ENCODE peak calls at places on chromosomes 7 and 10, in eight cellular contexts. F, E, A, N, S, T, V and M are unnamed samples. For H3K36me3 and H3K4me1, the result is how much of the 10 kb centered on the place peaks cover.

GRCh38 chr7:7957513-7957912 is 11.1 kb upstream of the GLCCI1 start:
- DNase-seq in A (no peak), E (no peak), F (peak), V (no peak), N (no peak), S (no peak), T (no peak), M (no peak)

GRCh38 chr10:78556-78955 is 29.5 kb upstream of the TUBB8 start:
- DNase-seq in F (no peak), V (no peak), A (no peak), N (no peak), E (no peak), T (no peak), S (no peak), M (no peak)

GRCh38 chr7:2921748-2922147 is 77.6 kb upstream of the GNA12 start:
- DNase-seq in A (no peak), E (peak), N (no peak), S (no peak), V (no peak), T (peak), F (no peak), M (no peak)

GRCh38 chr7:134752006-134752760 is 27.3 kb upstream of the CALD1 start:
- DNase-seq in V (peak), A (no peak), F (peak), T (no peak), N (no peak), S (no peak), E (no peak), M (no peak)

GRCh38 chr10:108775911-108776475 is 1147.3 kb downstream of the XPNPEP1 start:
- DNase-seq in T (no peak), N (no peak), V (no peak), S (no peak), F (peak), E (no peak), A (no peak), M (no peak)

GRCh38 chr7:101880536-101881443 is 63.4 kb downstream of the CUX1 start:
- DNase-seq in F (peak), E (no peak), N (no peak), S (no peak), T (no peak), V (peak), A (no peak), M (no peak)

GRCh38 chr7:45368129-45368807 is 205.9 kb upstream of the ADCY1 start:
- DNase-seq in T (no peak), V (no peak), A (no peak), E (no peak), S (no peak), N (no peak), F (no peak), M (no peak)

GRCh38 chr10:122765412-122765811 is 65.8 kb upstream of the C10orf120 start:
- DNase-seq in F (no peak), V (no peak), E (no peak), A (no peak), S (no peak), T (no peak), N (no peak), M (no peak)

GRCh38 chr10:15222511-15222910 is 54.0 kb upstream of the NMT2 start:
- DNase-seq in S (no peak), A (no peak), F (peak), V (peak), T (no peak), E (no peak), N (no peak), M (no peak)

GRCh38 chr7:155377837-155378579 is 79.9 kb upstream of the EN2 start:
- DNase-seq in N (peak), F (peak), E (peak), V (peak), A (no peak), S (no peak), T (peak), M (no peak)

GRCh38 chr7:152544481-152544927 is 108.7 kb upstream of the KMT2C start:
- DNase-seq in T (no peak), E (no peak), V (no peak), S (no peak), F (no peak), N (peak), A (no peak), M (no peak)

GRCh38 chr7:14936530-14936929 is 34.0 kb upstream of the DGKB start:
- DNase-seq in N (peak), F (peak), S (no peak), V (peak), T (no peak), E (no peak), A (no peak), M (no peak)

GRCh38 chr10:124240721-124241350 is 147.4 kb upstream of the CHST15 start:
- DNase-seq in T (no peak), V (no peak), A (no peak), S (peak), N (no peak), F (no peak), E (no peak), M (no peak)

GRCh38 chr10:121154846-121155245 is 303.7 kb downstream of the WDR11 start:
- DNase-seq in T (no peak), S (no peak), N (peak), V (peak), E (no peak), A (peak), F (no peak), M (no peak)

GRCh38 chr10:31770307-31770902 is 158.2 kb downstream of the ARHGAP12 start:
- DNase-seq in V (no peak), E (peak), S (peak), F (no peak), T (peak), A (no peak), N (peak), M (peak)

GRCh38 chr7:92843781-92844180 is 7.4 kb upstream of the CDK6 start:
- DNase-seq in F (no peak), T (no peak), V (no peak), N (no peak), S (no peak), A (no peak), E (no peak), M (no peak)

GRCh38 chr10:83542774-83543291 is 596.5 kb upstream of the GHITM start:
- DNase-seq in V (peak), A (no peak), F (no peak), E (no peak), N (no peak), T (no peak), S (no peak), M (no peak)

GRCh38 chr7:29287366-29287765 is 92.8 kb downstream of the CHN2 start:
- DNase-seq in S (no peak), A (no peak), N (no peak), E (no peak), F (peak), T (no peak), V (peak), M (no peak)

GRCh38 chr7:44261239-44261638 is 60.5 kb downstream of the YKT6 start:
- DNase-seq in N (no peak), F (no peak), S (no peak), T (no peak), E (no peak), A (no peak), V (no peak), M (no peak)

GRCh38 chr7:70133291-70133690 is 535.0 kb downstream of the AUTS2 start:
- DNase-seq in E (no peak), V (no peak), N (no peak), F (no peak), A (no peak), T (no peak), S (no peak), M (peak)

GRCh38 chr7:16526742-16527540 is at the start of gene LRRC72:
- DNase-seq in T (no peak), A (no peak), F (no peak), E (no peak), S (no peak), N (no peak), V (no peak), M (no peak)

GRCh38 chr7:148807451-148807850 is 76.6 kb downstream of the EZH2 start:
- DNase-seq in E (no peak), V (no peak), A (no peak), T (no peak), N (no peak), S (no peak), F (no peak), M (no peak)

GRCh38 chr7:76108540-76109233 is 60.8 kb downstream of the MDH2 start:
- DNase-seq in F (peak), V (peak), T (no peak), E (no peak), A (peak), N (peak), S (no peak), M (no peak)

GRCh38 chr10:5828725-5829124 is 15.5 kb upstream of the GDI2 start:
- DNase-seq in N (no peak), T (no peak), E (no peak), S (no peak), F (no peak), A (no peak), V (no peak), M (no peak)

GRCh38 chr7:112508404-112508803 is 27.6 kb downstream of the LSMEM1 start:
- DNase-seq in N (no peak), S (no peak), T (no peak), A (no peak), V (no peak), E (no peak), F (no peak), M (no peak)

GRCh38 chr7:22781230-22781711 is 41.4 kb downstream of the TOMM7 start:
- DNase-seq in S (no peak), N (no peak), T (no peak), E (no peak), V (peak), A (no peak), F (peak), M (no peak)

GRCh38 chr7:39672176-39672575 is 48.8 kb downstream of the RALA start:
- DNase-seq in E (no peak), T (no peak), A (no peak), F (no peak), S (no peak), N (no peak), V (peak), M (no peak)

GRCh38 chr7:134513169-134513752 is 14.1 kb upstream of the AKR1B10 start:
- DNase-seq in N (peak), T (peak), F (peak), E (peak), S (no peak), V (peak), A (no peak), M (peak)

GRCh38 chr10:108336836-108337235 is 1172.3 kb upstream of the SORCS1 start:
- DNase-seq in E (no peak), F (no peak), A (no peak), S (no peak), N (no peak), V (no peak), T (no peak), M (no peak)

GRCh38 chr10:4353059-4353655 is 472.9 kb upstream of the AKR1E2 start:
- DNase-seq in E (no peak), F (peak), V (peak), N (peak), S (no peak), A (no peak), T (no peak), M (no peak)

GRCh38 chr10:6201511-6201975 is 1.2 kb upstream of the PFKFB3 start:
- DNase-seq in T (peak), E (peak), V (peak), A (peak), N (peak), F (peak), S (peak), M (peak)

GRCh38 chr7:93851536-93851935 is 39.0 kb downstream of the TFPI2 start:
- DNase-seq in S (no peak), T (no peak), N (no peak), A (no peak), F (peak), V (peak), E (no peak), M (no peak)

GRCh38 chr7:130222-130572 is 62.2 kb upstream of the FAM20C start:
- DNase-seq in A (no peak), V (no peak), N (no peak), T (no peak), S (no peak), E (no peak), F (no peak), M (no peak)

GRCh38 chr10:86356306-86356705 is 10.3 kb downstream of the GRID1 start:
- DNase-seq in A (no peak), N (no peak), V (no peak), S (peak), F (no peak), T (no peak), E (no peak), M (no peak)

GRCh38 chr7:98957766-98958165 is 79.4 kb downstream of the TRRAP start:
- DNase-seq in A (no peak), E (no peak), S (no peak), T (no peak), N (no peak), F (no peak), V (no peak), M (no peak)
- H3K36me3 ChIP-seq in A (under half), E (half or more), S (under half), T (half or more), N (under half), F (half or more), V (under half), M (half or more)

GRCh38 chr10:93379366-93380042 is 102.6 kb downstream of the MYOF start:
- DNase-seq in V (peak), A (no peak), N (no peak), F (peak), E (no peak), S (no peak), T (no peak), M (no peak)
- H3K4me1 ChIP-seq in V (under half), A (under half), N (under half), F (under half), E (under half), S (under half), T (half or more), M (under half)

DNA sequence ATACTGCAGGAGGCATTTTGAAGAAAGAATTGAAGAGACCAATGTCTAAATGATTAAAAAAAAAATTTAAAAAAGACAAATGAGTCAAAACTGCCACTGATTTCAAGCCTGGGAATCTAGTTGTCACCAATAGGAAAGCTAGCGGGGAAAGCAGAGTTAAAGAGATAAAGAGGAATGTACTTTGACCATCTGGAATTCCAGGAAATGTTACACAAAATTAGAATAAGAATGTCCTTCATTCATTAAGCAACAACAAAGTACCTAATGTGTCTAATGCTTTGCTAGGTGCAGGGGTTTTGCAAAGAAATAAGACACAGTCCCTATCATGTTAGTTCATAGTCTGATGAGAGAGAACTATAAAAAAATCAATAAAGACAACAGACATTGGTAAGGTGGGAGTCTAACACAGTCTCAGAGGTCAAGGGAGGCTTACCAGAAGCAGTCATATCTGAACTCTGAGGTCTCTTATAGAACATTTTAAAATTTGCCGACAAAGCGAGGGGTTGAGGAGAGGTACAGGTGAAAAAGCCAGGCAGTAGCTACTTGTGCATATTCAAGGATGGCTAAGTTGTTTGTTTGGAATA is 8.8 kb upstream of the TYSND1 start:
- DNase-seq in N (no peak), E (no peak), S (no peak), V (no peak), F (no peak), T (no peak), A (no peak), M (no peak)
- H3K36me3 ChIP-seq in N (under half), E (half or more), S (under half), V (under half), F (half or more), T (half or more), A (under half), M (half or more)

GRCh38 chr10:98482096-98482495 is 35.4 kb upstream of the HPS1 start:
- DNase-seq in F (no peak), E (no peak), S (no peak), A (no peak), V (no peak), N (no peak), T (no peak), M (no peak)
- H3K4me1 ChIP-seq in F (under half), E (under half), S (under half), A (under half), V (under half), N (under half), T (under half), M (under half)

GRCh38 chr10:60403168-60403873 is 13.6 kb upstream of the ANK3 start:
- DNase-seq in T (no peak), S (no peak), E (no peak), A (no peak), V (no peak), F (no peak), N (no peak), M (no peak)
- H3K36me3 ChIP-seq in T (under half), S (under half), E (under half), A (under half), V (under half), F (under half), N (under half), M (under half)

DNA sequence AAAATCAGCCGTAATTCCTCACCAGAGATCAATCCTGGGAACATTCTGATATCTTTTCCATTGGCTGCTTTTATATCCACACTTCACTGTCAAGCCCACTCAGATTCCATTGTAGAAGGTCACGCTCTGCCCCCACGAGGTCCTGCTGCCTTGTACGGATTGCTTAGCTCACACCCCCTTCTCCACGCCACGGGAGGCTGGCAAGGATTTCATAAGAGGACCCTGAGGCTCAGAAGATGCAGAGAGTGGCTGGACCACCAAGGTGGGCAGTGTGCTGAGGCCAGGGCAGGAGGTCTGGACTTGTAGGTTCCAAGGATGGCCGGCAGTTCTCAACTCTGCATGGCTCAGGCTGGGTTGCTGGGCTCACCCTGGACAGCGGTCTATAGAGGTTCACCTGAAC is 149.7 kb downstream of the RNF216 start:
- DNase-seq in N (no peak), V (no peak), A (no peak), T (no peak), E (no peak), S (no peak), F (no peak), M (no peak)
- H3K4me1 ChIP-seq in N (under half), V (under half), A (under half), T (half or more), E (under half), S (under half), F (under half), M (under half)

GRCh38 chr10:33298893-33299292 is 35.6 kb downstream of the NRP1 start:
- DNase-seq in A (no peak), E (peak), T (no peak), N (no peak), F (no peak), S (no peak), V (no peak), M (no peak)
- H3K36me3 ChIP-seq in A (under half), E (under half), T (half or more), N (under half), F (under half), S (under half), V (under half), M (under half)

GRCh38 chr10:95414844-95415545 is 124.2 kb upstream of the PDLIM1 start:
- DNase-seq in N (no peak), S (peak), T (no peak), A (peak), F (no peak), V (no peak), E (no peak), M (no peak)
- H3K4me1 ChIP-seq in N (under half), S (under half), T (under half), A (under half), F (under half), V (under half), E (under half), M (under half)